ENCODE peak calls at places on chromosome 1, in six cellular contexts. R is activated naive CD8-positive, alpha-beta T cell treated with anti-CD3 and anti-CD28 coated beads, Interleukin-2, amount 50 U/mL, for 24 hours; V is GM13976; G is BJ; X is HTR-8/SVneo; K is kidney glomerular epithelial cell. O is an unnamed sample.

GRCh38 chr1:243713470-243714186 is 136.4 kb downstream of the AKT3 start:
- DNase-seq in R (no peak), V (no peak), G (peak; percentile 55), X (no peak), K (no peak), O (no peak)

GRCh38 chr1:107935396-107936064 is 29.4 kb downstream of the VAV3 start:
- DNase-seq in R (peak; percentile 43), V (peak; percentile 30), G (no peak), X (no peak), K (no peak), O (no peak)

GRCh38 chr1:19737413-19737812 is 62.3 kb downstream of the TMCO4 start:
- DNase-seq in R (no peak), V (no peak), G (no peak), X (peak; percentile 68), K (peak; percentile 63), O (no peak)

GRCh38 chr1:32881871-32882850 is 4.1 kb upstream of the HPCA start:
- DNase-seq in R (no peak), V (no peak), G (no peak), X (no peak), K (no peak), O (no peak)

GRCh38 chr1:216616425-216616824 is 106.8 kb downstream of the ESRRG start:
- DNase-seq in R (no peak), V (no peak), G (no peak), X (no peak), K (no peak), O (no peak)

GRCh38 chr1:177385760-177386698 is 215.3 kb downstream of the BRINP2 start:
- DNase-seq in R (no peak), V (no peak), G (no peak), X (no peak), K (no peak), O (no peak)

GRCh38 chr1:232519186-232519585 is 110.7 kb downstream of the SIPA1L2 start:
- DNase-seq in R (no peak), V (no peak), G (no peak), X (no peak), K (no peak), O (no peak)

GRCh38 chr1:184164529-184164928 is 113.0 kb downstream of the TSEN15 start:
- DNase-seq in R (no peak), V (no peak), G (no peak), X (no peak), K (no peak), O (no peak)

GRCh38 chr1:201889092-201889968 is 632 bp downstream of the SHISA4 start:
- DNase-seq in R (no peak), V (peak; percentile 42), G (no peak), X (no peak), K (no peak), O (no peak)

GRCh38 chr1:84272401-84272800 is 29.1 kb upstream of the SAMD13 start:
- DNase-seq in R (no peak), V (no peak), G (no peak), X (no peak), K (no peak), O (no peak)

GRCh38 chr1:111867868-111868440 is 112.3 kb downstream of the DDX20 start:
- DNase-seq in R (no peak), V (no peak), G (no peak), X (no peak), K (no peak), O (no peak)

GRCh38 chr1:218971166-218971565 is 202.5 kb upstream of the LYPLAL1 start:
- DNase-seq in R (no peak), V (no peak), G (no peak), X (no peak), K (no peak), O (no peak)

GRCh38 chr1:64745986-64746940 is 1.4 kb downstream of the RAVER2 start:
- DNase-seq in R (no peak), V (no peak), G (no peak), X (no peak), K (peak; percentile 21), O (no peak)

GRCh38 chr1:116806245-116806644 is 52.0 kb downstream of the CD2 start:
- DNase-seq in R (peak; percentile 78), V (no peak), G (no peak), X (no peak), K (no peak), O (peak; percentile 85)

GRCh38 chr1:168893359-168893791 is 164.4 kb upstream of the DPT start:
- DNase-seq in R (no peak), V (no peak), G (no peak), X (no peak), K (no peak), O (no peak)

GRCh38 chr1:21175324-21175669 is 1.4 kb downstream of the EIF4G3 start:
- DNase-seq in R (peak; percentile 50), V (no peak), G (no peak), X (no peak), K (peak; percentile 42), O (no peak)

GRCh38 chr1:218156602-218157001 is 128.5 kb upstream of the RRP15 start:
- DNase-seq in R (no peak), V (no peak), G (no peak), X (no peak), K (no peak), O (no peak)

O was measured in activated CD8-positive, alpha-beta memory T cell treated with anti-CD3 and anti-CD28 coated beads, Interleukin-2, amount 50 U/mL, for 48 hours.